ENCODE peak calls at places on chromosomes 6 and 20, in five cellular contexts. V is suprapubic skin, E is HFF-Myc, H is HepG2, Y is fibroblast of the aortic adventitia. O is an unnamed sample.

GRCh38 chr6:53767941-53768340 is 26.9 kb upstream of the LRRC1 start:
- DNase-seq in H (no peak), E (no peak), V (no peak), Y (no peak), O (no peak)

GRCh38 chr20:4633379-4633778 is 88.3 kb upstream of the PRND start:
- DNase-seq in E (no peak), H (no peak), Y (no peak), V (no peak), O (peak; percentile 15)

GRCh38 chr6:112253842-112254816 is at the start of gene LAMA4:
- DNase-seq in V (peak; percentile 70), H (no peak), E (no peak), Y (peak; percentile 81), O (no peak)

GRCh38 chr6:137223370-137224131 is 4.4 kb upstream of the IFNGR1 start:
- DNase-seq in Y (peak; percentile 77), E (no peak), H (peak; percentile 53), V (no peak), O (no peak)

GRCh38 chr20:23928788-23929187 is 49.2 kb upstream of the CST5 start:
- DNase-seq in H (no peak), V (no peak), Y (no peak), E (no peak), O (no peak)

GRCh38 chr6:17193376-17193775 is 87.8 kb upstream of the RBM24 start:
- DNase-seq in V (no peak), E (no peak), Y (no peak), H (no peak), O (no peak)

GRCh38 chr6:134074151-134074712 is 21.8 kb upstream of the SLC2A12 start:
- DNase-seq in V (no peak), H (peak; percentile 9), Y (no peak), E (no peak), O (no peak)

GRCh38 chr6:41895300-41896233 is at the start of gene USP49:
- DNase-seq in H (peak; percentile 78), V (peak; percentile 94), Y (peak; percentile 83), E (no peak), O (peak; percentile 42)

GRCh38 chr6:79203753-79204253 is 30.7 kb downstream of the HMGN3 start:
- DNase-seq in Y (no peak), V (no peak), H (no peak), E (no peak), O (no peak)

GRCh38 chr6:44470106-44470446 is 82.6 kb downstream of the CDC5L start:
- DNase-seq in H (no peak), E (no peak), V (no peak), Y (no peak), O (no peak)

GRCh38 chr6:54094837-54095236 is 16.4 kb upstream of the MLIP start:
- DNase-seq in V (no peak), H (no peak), Y (no peak), E (no peak), O (no peak)

GRCh38 chr6:146871613-146872465 is 273.1 kb downstream of the ADGB start:
- DNase-seq in H (peak; percentile 28), Y (no peak), V (no peak), E (no peak), O (peak; percentile 23)

GRCh38 chr20:24584538-24585356 is 115.3 kb downstream of the SYNDIG1 start:
- DNase-seq in E (peak; percentile 2), V (no peak), H (no peak), Y (peak; percentile 73), O (peak; percentile 68)

GRCh38 chr6:143742070-143742954 is 64.5 kb downstream of the PHACTR2 start:
- DNase-seq in H (no peak), V (no peak), Y (peak; percentile 19), E (no peak), O (no peak)

GRCh38 chr6:120005292-120005976 is 655.9 kb upstream of the MAN1A1 start:
- DNase-seq in V (no peak), E (no peak), Y (peak; percentile 0), H (peak; percentile 92), O (no peak)

GRCh38 chr20:36573798-36574277 is 441 bp downstream of the TGIF2 start:
- DNase-seq in V (peak; percentile 76), E (no peak), H (peak; percentile 48), Y (no peak), O (no peak)

GRCh38 chr20:61654726-61655125 is 402.7 kb downstream of the CDH4 start:
- DNase-seq in E (no peak), V (no peak), H (no peak), Y (no peak), O (no peak)

GRCh38 chr6:74504941-74505340 is 700.9 kb downstream of the COL12A1 start:
- DNase-seq in V (no peak), H (no peak), Y (no peak), E (no peak), O (no peak)

GRCh38 chr6:110233769-110234374 is 53.6 kb downstream of the CDC40 start:
- DNase-seq in E (no peak), Y (peak; percentile 39), H (no peak), V (no peak), O (no peak)

GRCh38 chr6:150622941-150623874 is 23.5 kb downstream of the PLEKHG1 start:
- DNase-seq in Y (no peak), H (no peak), V (no peak), E (no peak), O (no peak)

GRCh38 chr6:79001415-79001814 is 76.6 kb downstream of the PHIP start:
- DNase-seq in Y (no peak), H (no peak), V (no peak), E (no peak), O (no peak)

GRCh38 chr6:115972679-115973078 is 88.0 kb downstream of the FRK start:
- DNase-seq in H (no peak), E (no peak), V (no peak), Y (no peak), O (no peak)
- TF ChIP-seq CTCF in H (no peak), E (no peak), V (no peak), Y (no peak), O (no peak)

GRCh38 chr20:25860531-25861150 is 164.0 kb upstream of the ZNF337 start:
- DNase-seq in E (no peak), Y (no peak), H (no peak), V (peak; percentile 52), O (no peak)
- H3K4me3 ChIP-seq in E (no peak overlapping the region), Y (no peak overlapping the region), H (peak overlapping the region; percentile 75), V (peak overlapping the region; percentile 28), O (no peak overlapping the region)

GRCh38 chr6:31193206-31193605 is 22.7 kb upstream of the POU5F1 start:
- DNase-seq in E (no peak), V (no peak), Y (no peak), H (no peak), O (no peak)
- TF ChIP-seq CTCF in E (no peak), V (no peak), Y (no peak), H (peak; percentile 47), O (no peak)

DNA sequence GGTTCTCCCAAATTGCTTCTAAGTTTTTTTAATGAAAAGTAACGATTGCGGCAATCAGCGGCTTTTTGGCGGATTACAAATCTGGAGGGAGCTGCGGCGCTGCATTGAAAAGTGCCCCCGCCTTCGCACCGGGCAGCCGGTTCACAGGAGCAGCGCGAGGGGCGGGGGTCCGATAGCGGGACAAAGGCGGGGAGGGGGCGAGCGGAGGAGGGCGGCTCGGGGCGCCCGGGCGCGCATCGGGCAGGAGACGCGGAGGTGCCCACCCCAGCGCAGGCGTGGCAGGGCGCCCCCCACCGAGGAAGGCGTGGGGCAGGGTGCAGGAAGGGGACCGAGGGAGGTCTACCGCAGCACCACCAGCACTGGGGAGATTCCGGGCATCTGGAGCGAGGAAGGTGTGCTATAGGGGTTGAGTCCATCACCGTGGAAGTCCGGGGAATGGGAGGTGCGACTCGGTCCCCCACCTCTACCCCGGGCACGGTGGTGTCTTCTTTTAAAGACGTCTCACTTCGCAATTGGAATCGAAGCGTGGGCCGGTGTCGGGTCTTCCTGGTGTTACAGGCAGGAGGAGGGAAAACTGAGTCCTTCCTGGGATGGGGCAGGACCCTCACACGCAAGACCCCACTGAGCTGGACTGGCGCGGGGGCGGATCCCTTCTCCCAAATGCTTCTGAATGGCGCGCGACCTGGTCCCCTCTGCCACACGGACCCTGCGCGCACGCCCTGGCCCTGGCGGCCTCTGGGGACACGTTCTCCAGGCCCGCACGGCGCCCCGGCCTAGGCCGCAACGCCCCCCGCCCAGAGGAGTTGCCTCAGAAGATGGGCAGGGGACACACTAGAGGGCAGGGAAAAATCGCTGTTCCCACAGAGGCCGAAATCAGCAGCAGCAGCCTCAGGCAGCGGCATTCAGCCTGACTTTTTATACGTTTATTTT is 44.9 kb upstream of the OSTM1 start:
- DNase-seq in V (no peak), H (no peak), E (no peak), Y (no peak), O (no peak)
- H3K4me3 ChIP-seq in V (peak overlapping the region; percentile 67), H (no peak overlapping the region), E (peak overlapping the region; percentile 0), Y (peak overlapping the region; percentile 55), O (peak overlapping the region; percentile 32)

GRCh38 chr6:69100772-69101171 is 465.7 kb downstream of the ADGRB3 start:
- DNase-seq in E (no peak), V (no peak), Y (no peak), H (no peak), O (no peak)

DNA sequence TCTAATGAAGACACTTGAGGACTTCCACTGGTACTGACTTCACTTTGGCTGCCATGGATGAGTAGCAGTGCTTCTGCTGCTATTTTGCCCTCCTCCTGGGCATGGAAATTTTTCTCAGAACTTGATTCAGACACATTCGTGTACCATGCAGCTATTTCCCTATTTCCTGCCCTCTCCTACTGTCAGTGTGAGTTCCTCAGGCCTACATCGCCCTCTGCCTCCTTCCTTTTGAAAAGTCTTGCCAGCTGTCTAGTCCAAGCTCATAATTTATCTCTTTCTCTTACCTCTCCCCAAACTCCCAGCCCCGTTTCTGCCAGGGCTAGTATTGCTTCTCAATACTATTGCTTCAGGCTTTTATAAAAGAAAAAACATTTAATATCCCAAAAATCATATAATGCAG is 470.2 kb downstream of the ADGRB3 start:
- DNase-seq in Y (no peak), H (no peak), E (no peak), V (no peak), O (no peak)
- TF ChIP-seq CTCF in Y (no peak), H (no peak), E (no peak), V (no peak), O (no peak)